ENCODE peak calls at places on chromosome 6, in four cellular contexts. Q, H, F and M are unnamed samples.

GRCh38 chr6:117550078-117550600 is 52.2 kb downstream of the GOPC start:
- DNase-seq in F (no peak), H (no peak), Q (no peak), M (no peak)

GRCh38 chr6:146650799-146651481 is 52.2 kb downstream of the ADGB start:
- DNase-seq in H (no peak), Q (no peak), F (no peak), M (no peak)

GRCh38 chr6:32194825-32195651 is 2.6 kb upstream of the GPSM3 start:
- DNase-seq in F (no peak), H (no peak), Q (no peak), M (no peak)

GRCh38 chr6:53608386-53608785 is 57.2 kb downstream of the KLHL31 start:
- DNase-seq in F (no peak), Q (no peak), H (no peak), M (no peak)

GRCh38 chr6:83198486-83199172 is 5.5 kb downstream of the RWDD2A start:
- DNase-seq in Q (no peak), F (no peak), H (no peak), M (no peak)

GRCh38 chr6:158706369-158706982 is 56.6 kb downstream of the SYTL3 start:
- DNase-seq in H (no peak), Q (no peak), F (no peak), M (no peak)

GRCh38 chr6:75611702-75612375 is 10.2 kb downstream of the SENP6 start:
- DNase-seq in H (no peak), F (no peak), Q (no peak), M (no peak)

GRCh38 chr6:90294614-90294988 is 2.0 kb downstream of the BACH2 start:
- DNase-seq in H (no peak), F (no peak), Q (no peak), M (no peak)

GRCh38 chr6:33595001-33595846 is 15.1 kb upstream of the BAK1 start:
- DNase-seq in Q (no peak), H (no peak), F (no peak), M (no peak)

GRCh38 chr6:84066536-84066935 is 33.0 kb downstream of the MRAP2 start:
- DNase-seq in Q (no peak), F (no peak), H (no peak), M (no peak)

GRCh38 chr6:5204340-5204739 is 56.4 kb downstream of the LYRM4 start:
- DNase-seq in H (no peak), F (no peak), Q (no peak), M (no peak)

GRCh38 chr6:147285087-147285855 is 81.1 kb downstream of the STXBP5 start:
- DNase-seq in Q (no peak), H (peak; percentile 34), F (no peak), M (peak; percentile 44)

GRCh38 chr6:33787336-33787953 is 1.5 kb downstream of the LEMD2 start:
- DNase-seq in H (no peak), Q (no peak), F (peak; percentile 2), M (no peak)

GRCh38 chr6:170134077-170135040 is 156.5 kb downstream of the DLL1 start:
- DNase-seq in F (peak; percentile 71), Q (peak; percentile 75), H (no peak), M (no peak)

GRCh38 chr6:140744648-140745320 is 1370.3 kb upstream of the CITED2 start:
- DNase-seq in Q (no peak), F (no peak), H (no peak), M (no peak)

GRCh38 chr6:3355358-3356055 is 96.8 kb downstream of the PSMG4 start:
- DNase-seq in H (no peak), Q (no peak), F (no peak), M (no peak)

GRCh38 chr6:124655856-124656255 is 306.4 kb upstream of the RNF217 start:
- DNase-seq in Q (no peak), F (no peak), H (no peak), M (no peak)

GRCh38 chr6:148747145-148747492 is 289 bp downstream of the UST start:
- DNase-seq in H (peak; percentile 33), F (peak; percentile 82), Q (peak; percentile 88), M (no peak)

GRCh38 chr6:38695933-38696332 is 7.0 kb downstream of the GLO1 start:
- DNase-seq in H (no peak), F (no peak), Q (no peak), M (no peak)

GRCh38 chr6:105043979-105044378 is 87.1 kb downstream of the LIN28B start:
- DNase-seq in H (no peak), F (no peak), Q (no peak), M (no peak)

GRCh38 chr6:163585932-163586437 is 171.5 kb downstream of the QKI start:
- DNase-seq in F (peak; percentile 79), Q (no peak), H (no peak), M (no peak)

GRCh38 chr6:2938632-2939083 is 32.7 kb downstream of the SERPINB6 start:
- DNase-seq in F (no peak), Q (peak; percentile 62), H (no peak), M (no peak)

GRCh38 chr6:149075616-149076354 is 241.7 kb upstream of the TAB2 start:
- DNase-seq in H (no peak), F (no peak), Q (no peak), M (no peak)

GRCh38 chr6:15244605-15245360 is 1.1 kb upstream of the JARID2 start:
- DNase-seq in Q (peak; percentile 88), H (peak; percentile 74), F (no peak), M (peak; percentile 73)

GRCh38 chr6:146028250-146028789 is 542 bp upstream of the GRM1 start:
- DNase-seq in Q (peak; percentile 88), F (peak; percentile 80), H (peak; percentile 45), M (peak; percentile 72)

GRCh38 chr6:45586216-45587171 is 208.8 kb upstream of the SUPT3H start:
- DNase-seq in H (no peak), F (no peak), Q (no peak), M (no peak)

GRCh38 chr6:135540207-135540877 is 42.8 kb upstream of the AHI1 start:
- DNase-seq in F (no peak), H (no peak), Q (no peak), M (no peak)

GRCh38 chr6:128979061-128979460 is 96.1 kb downstream of the LAMA2 start:
- DNase-seq in H (no peak), Q (no peak), F (no peak), M (no peak)

GRCh38 chr6:84733889-84734288 is 30.5 kb downstream of the TBX18 start:
- DNase-seq in Q (no peak), F (no peak), H (no peak), M (no peak)

GRCh38 chr6:121666809-121667208 is 231.4 kb downstream of the GJA1 start:
- DNase-seq in H (no peak), Q (no peak), F (no peak), M (no peak)

GRCh38 chr6:156718647-156719394 is 58.4 kb upstream of the ARID1B start:
- DNase-seq in F (no peak), H (no peak), Q (no peak), M (no peak)

GRCh38 chr6:110180228-110181008 is at the start of gene CDC40:
- DNase-seq in H (peak; percentile 62), Q (peak; percentile 84), F (peak; percentile 84), M (peak; percentile 61)

GRCh38 chr6:164034602-164035140 is 620.2 kb downstream of the QKI start:
- DNase-seq in Q (no peak), F (no peak), H (no peak), M (no peak)

GRCh38 chr6:128275030-128275429 is 245.4 kb downstream of the PTPRK start:
- DNase-seq in Q (no peak), H (no peak), F (no peak), M (no peak)

GRCh38 chr6:139346392-139346791 is 28.1 kb downstream of the CITED2 start:
- DNase-seq in F (no peak), Q (no peak), H (no peak), M (no peak)
- TF ChIP-seq CTCF in F (no peak), Q (no peak), H (no peak), M (no peak)

GRCh38 chr6:88512951-88513350 is 346.8 kb upstream of the CNR1 start:
- DNase-seq in F (no peak), H (no peak), Q (peak; percentile 53), M (no peak)

GRCh38 chr6:88517737-88518136 is 351.6 kb upstream of the CNR1 start:
- DNase-seq in Q (no peak), F (no peak), H (no peak), M (no peak)

GRCh38 chr6:88519227-88520019 is 353.3 kb upstream of the CNR1 start:
- DNase-seq in F (no peak), H (no peak), Q (peak; percentile 53), M (no peak)

DNA sequence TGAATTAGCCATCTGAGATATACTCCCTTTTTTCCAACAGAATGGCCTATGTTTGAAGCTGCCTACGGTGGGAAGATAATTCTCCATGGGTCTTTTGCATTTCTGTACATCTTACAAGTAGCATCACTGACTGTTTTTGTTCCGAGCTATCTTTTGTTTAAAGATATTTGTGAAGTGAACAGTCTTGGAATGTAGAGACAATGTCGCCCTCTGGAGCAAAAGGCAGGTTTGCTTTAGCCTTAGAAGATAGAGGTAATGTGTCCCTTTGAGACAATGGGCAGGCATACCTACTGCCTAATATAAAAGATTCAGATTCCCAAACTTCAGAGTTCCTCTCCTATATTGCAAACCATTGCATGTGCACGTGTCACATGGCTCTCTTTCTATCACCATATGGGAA is 347.8 kb upstream of the CNR1 start:
- DNase-seq in H (no peak), F (no peak), Q (no peak), M (no peak)
- TF ChIP-seq CTCF in H (peak; percentile 6), F (no peak), Q (no peak), M (no peak)

DNA sequence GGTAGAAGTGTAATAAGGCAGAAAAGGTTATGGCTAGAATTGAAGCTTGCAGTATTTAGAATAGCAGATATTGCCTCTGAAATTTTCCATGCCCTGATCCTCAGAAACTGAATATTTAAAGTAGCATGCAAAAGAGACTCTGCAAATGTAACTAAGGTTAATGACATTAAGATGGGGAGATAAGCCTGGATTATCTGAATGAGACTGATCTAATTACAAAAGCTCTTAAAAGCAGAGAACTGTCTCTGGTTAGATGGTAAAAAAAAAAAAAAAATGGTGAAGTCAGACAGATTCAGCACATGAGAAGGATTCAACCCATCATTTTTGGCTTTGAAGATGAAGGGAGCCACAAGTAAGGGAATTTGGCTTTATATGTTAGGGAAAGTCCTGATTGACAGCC is 503.7 kb upstream of the IRAK1BP1 start:
- DNase-seq in Q (no peak), H (no peak), F (no peak), M (no peak)
- TF ChIP-seq CTCF in Q (no peak), H (no peak), F (no peak), M (no peak)

DNA sequence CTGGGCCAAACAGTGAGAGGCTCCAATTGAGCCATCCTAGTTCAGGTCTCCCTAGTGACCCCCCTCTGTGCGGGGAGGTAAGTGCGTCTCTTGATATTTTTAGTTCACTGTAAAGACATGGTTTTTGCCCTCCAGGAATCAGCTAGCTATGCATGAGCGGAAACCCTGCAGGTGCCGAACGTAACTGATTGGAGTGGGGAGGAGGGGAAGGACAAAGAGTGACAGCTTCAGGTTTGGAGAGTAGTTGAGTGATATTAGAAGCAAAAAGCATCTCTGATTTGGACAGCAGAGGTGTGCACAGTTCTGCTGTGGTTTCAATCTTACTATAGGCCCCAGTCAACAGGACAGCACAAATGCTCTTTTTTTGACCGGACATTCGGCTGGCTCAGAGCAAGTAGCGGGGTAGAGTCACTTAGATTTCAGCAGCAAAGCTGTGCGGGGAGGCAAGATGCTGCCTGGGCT is 31.8 kb downstream of the TBC1D7 start:
- DNase-seq in Q (peak; percentile 59), F (no peak), H (no peak), M (no peak)
- TF ChIP-seq CTCF in Q (no peak), F (no peak), H (no peak), M (no peak)

GRCh38 chr6:18307006-18307405 is 42.7 kb upstream of the DEK start:
- DNase-seq in F (no peak), Q (no peak), H (no peak), M (no peak)

GRCh38 chr6:18308070-18308735 is 43.9 kb upstream of the DEK start:
- DNase-seq in F (no peak), H (no peak), Q (no peak), M (no peak)

GRCh38 chr6:18302561-18303439 is 38.5 kb upstream of the DEK start:
- DNase-seq in H (no peak), F (no peak), Q (peak; percentile 30), M (no peak)
- TF ChIP-seq CTCF in H (peak; percentile 24), F (no peak), Q (peak; percentile 39), M (peak; percentile 3)